ENCODE peak calls at places on chromosomes 2 and 18, in ten cellular contexts. G is astrocyte of the spinal cord, B is body of pancreas, Y is osteocyte, T is hepatocyte, C is neural crest cell, R is heart right ventricle, O is heart left ventricle, S is epithelial cell of esophagus, I is glutamatergic neuron. Q is an unnamed sample.
A peak's percentile ranks its signal among the peaks of the same experiment; 100 is the strongest.

GRCh38 chr2:23824777-23825212 is 102.1 kb downstream of the ATAD2B start:
- DNase-seq in G (peak; percentile 73), B (no peak), Y (no peak), T (peak; percentile 66), C (peak; percentile 41), R (peak; percentile 18), O (no peak), S (peak; percentile 50), I (no peak), Q (no peak)

GRCh38 chr2:23021311-23022120 is 363.5 kb upstream of the KLHL29 start:
- DNase-seq in G (no peak), B (no peak), Y (no peak), T (no peak), C (no peak), R (no peak), O (no peak), S (no peak), I (no peak), Q (no peak)

GRCh38 chr2:50181212-50181611 is 850.7 kb downstream of the NRXN1 start:
- DNase-seq in G (peak; percentile 0), B (no peak), Y (no peak), T (peak; percentile 10), C (no peak), R (no peak), O (no peak), S (peak; percentile 3), I (no peak), Q (no peak)

GRCh38 chr2:20573611-20574422 is 77.1 kb downstream of the HS1BP3 start:
- DNase-seq in G (peak; percentile 89), B (no peak), Y (no peak), T (no peak), C (no peak), R (no peak), O (no peak), S (no peak), I (no peak), Q (no peak)

GRCh38 chr2:9228088-9228751 is 21.6 kb downstream of the ASAP2 start:
- DNase-seq in G (no peak), B (no peak), Y (peak; percentile 36), T (no peak), C (no peak), R (no peak), O (no peak), S (no peak), I (no peak), Q (no peak)

GRCh38 chr18:42614619-42615293 is 500.7 kb downstream of the RIT2 start:
- DNase-seq in G (no peak), B (no peak), Y (no peak), T (peak; percentile 9), C (no peak), R (peak; percentile 65), O (no peak), S (no peak), I (peak; percentile 22), Q (no peak)

GRCh38 chr2:170409164-170409535 is 231.2 kb downstream of the MYO3B start:
- DNase-seq in G (peak; percentile 64), B (peak; percentile 77), Y (peak; percentile 87), T (peak; percentile 88), C (peak; percentile 82), R (peak; percentile 73), O (no peak), S (peak; percentile 72), I (peak; percentile 76), Q (peak; percentile 73)

GRCh38 chr18:54752185-54752584 is 76.1 kb upstream of the RAB27B start:
- DNase-seq in G (no peak), B (no peak), Y (no peak), T (no peak), C (no peak), R (no peak), O (no peak), S (no peak), I (no peak), Q (no peak)

DNA sequence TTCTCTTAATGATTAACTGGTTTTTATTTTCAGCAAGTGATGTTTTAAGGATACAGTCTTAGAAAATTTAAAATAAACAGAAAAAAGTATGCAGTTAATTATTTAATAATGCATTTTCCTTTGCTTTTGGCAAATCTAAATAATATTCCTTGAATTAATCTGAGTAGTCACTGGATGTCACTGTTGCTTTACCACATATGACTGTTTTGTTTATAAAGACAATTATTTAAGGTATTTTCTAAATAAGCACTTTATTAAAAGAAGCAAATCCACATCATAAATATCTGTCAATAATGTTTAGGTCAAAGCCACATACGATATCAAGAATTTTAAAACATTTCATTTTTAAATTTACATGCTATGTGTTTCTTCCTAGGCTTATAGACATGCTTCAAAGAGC is 40.6 kb upstream of the TFPI start:
- DNase-seq in G (peak; percentile 35), B (no peak), Y (no peak), T (no peak), C (no peak), R (no peak), O (no peak), S (no peak), I (no peak), Q (no peak)
- TF ChIP-seq CTCF in G (no peak), B (no peak), Y (peak; percentile 58), T (peak; percentile 48), C (no peak), R (no peak), O (no peak), S (no peak), I (no peak), Q (peak; percentile 31)

GRCh38 chr2:195356920-195357440 is 300.0 kb upstream of the SLC39A10 start:
- DNase-seq in G (no peak), B (no peak), Y (no peak), T (no peak), C (no peak), R (no peak), O (no peak), S (no peak), I (no peak), Q (no peak)

GRCh38 chr2:195363496-195363895 is 293.5 kb upstream of the SLC39A10 start:
- DNase-seq in G (peak; percentile 75), B (no peak), Y (no peak), T (no peak), C (no peak), R (no peak), O (no peak), S (peak; percentile 69), I (no peak), Q (no peak)

GRCh38 chr2:195364015-195364965 is 292.7 kb upstream of the SLC39A10 start:
- DNase-seq in G (peak; percentile 72), B (no peak), Y (no peak), T (no peak), C (no peak), R (no peak), O (no peak), S (peak; percentile 80), I (no peak), Q (no peak)

GRCh38 chr2:195359043-195359735 is 297.8 kb upstream of the SLC39A10 start:
- DNase-seq in G (no peak), B (no peak), Y (no peak), T (no peak), C (no peak), R (no peak), O (no peak), S (no peak), I (no peak), Q (no peak)

DNA sequence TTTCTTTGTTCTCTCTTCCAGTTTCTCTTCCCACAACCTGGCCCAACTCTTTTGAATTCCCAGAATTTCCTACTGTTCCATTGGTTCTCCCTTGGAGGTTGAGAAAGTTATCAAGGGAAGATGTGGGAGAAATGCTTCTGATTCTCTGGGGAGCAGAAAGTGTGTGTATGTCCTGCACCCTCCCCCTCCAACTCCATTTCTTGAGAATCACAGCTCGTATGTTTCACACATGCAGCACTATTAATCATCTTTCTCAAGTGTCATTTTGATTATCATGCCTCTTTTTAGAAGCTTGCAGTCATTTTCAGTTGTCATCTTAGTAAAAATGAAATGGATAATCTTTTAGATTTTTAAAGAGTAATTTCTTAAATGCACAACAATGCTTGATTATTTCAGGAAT is 296.8 kb upstream of the SLC39A10 start:
- DNase-seq in G (no peak), B (no peak), Y (no peak), T (no peak), C (no peak), R (no peak), O (no peak), S (no peak), I (no peak), Q (no peak)
- TF ChIP-seq CTCF in G (no peak), B (no peak), Y (no peak), T (no peak), C (no peak), R (no peak), O (no peak), S (no peak), I (no peak), Q (no peak)

GRCh38 chr2:121043827-121044222 is 241.2 kb downstream of the TFCP2L1 start:
- DNase-seq in G (no peak), B (no peak), Y (no peak), T (no peak), C (no peak), R (no peak), O (no peak), S (no peak), I (no peak), Q (peak; percentile 26)

GRCh38 chr2:121046335-121046734 is 238.7 kb downstream of the TFCP2L1 start:
- DNase-seq in G (no peak), B (no peak), Y (no peak), T (no peak), C (no peak), R (no peak), O (no peak), S (no peak), I (no peak), Q (no peak)

GRCh38 chr2:121043061-121043826 is 241.8 kb downstream of the TFCP2L1 start:
- DNase-seq in G (no peak), B (no peak), Y (no peak), T (no peak), C (no peak), R (no peak), O (no peak), S (no peak), I (no peak), Q (no peak)

GRCh38 chr2:121045245-121045644 is 239.8 kb downstream of the TFCP2L1 start:
- DNase-seq in G (no peak), B (no peak), Y (no peak), T (no peak), C (no peak), R (no peak), O (no peak), S (no peak), I (no peak), Q (no peak)

GRCh38 chr2:121044412-121044811 is 240.6 kb downstream of the TFCP2L1 start:
- DNase-seq in G (no peak), B (no peak), Y (no peak), T (no peak), C (no peak), R (no peak), O (no peak), S (peak; percentile 5), I (no peak), Q (peak; percentile 57)
- TF ChIP-seq CTCF in G (no peak), B (no peak), Y (peak; percentile 22), T (no peak), C (no peak), R (no peak), O (no peak), S (no peak), I (no peak), Q (peak; percentile 53)

DNA sequence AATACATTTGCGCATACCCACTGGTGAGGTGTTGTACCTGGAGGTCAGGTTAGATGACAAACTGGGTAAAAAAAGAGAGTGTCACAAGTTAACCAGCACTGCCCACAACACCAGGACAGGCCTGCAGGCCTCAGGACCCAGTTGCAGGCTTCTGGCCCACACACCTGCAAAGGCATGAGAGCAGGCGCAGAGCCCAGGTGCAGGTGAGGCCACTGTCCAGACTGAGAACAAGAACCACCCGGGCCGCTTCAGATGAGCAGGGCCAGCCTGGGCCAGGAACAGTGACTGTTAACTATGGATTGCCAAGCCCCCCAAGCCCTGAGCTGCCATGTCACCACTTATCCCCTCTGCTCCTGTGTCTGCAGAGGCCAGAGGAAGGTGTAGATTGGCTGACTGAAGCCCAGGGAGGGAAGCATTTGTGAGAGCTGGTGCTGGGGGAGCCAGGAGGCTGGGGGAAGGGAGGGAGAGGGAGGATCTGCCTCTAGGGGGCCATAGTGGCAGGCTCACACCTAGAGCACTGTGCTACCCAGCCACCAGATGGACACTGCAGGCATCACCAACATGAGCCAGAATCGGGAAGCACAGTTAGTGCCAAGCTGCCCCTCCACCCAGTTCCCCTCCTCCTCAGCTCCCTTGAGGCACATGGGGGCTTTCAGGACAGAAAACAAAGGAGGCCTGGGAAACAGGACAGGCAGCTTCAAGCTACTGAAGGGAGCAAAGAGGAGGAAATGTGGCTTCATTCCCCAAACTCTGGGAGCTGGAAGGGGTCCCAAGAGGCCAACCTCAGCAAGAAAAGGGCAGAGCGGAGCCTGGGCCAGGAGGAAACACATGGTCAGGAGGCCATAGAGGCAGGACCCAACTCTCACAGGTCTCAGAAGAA is 35.4 kb downstream of the SFXN5 start:
- DNase-seq in G (no peak), B (no peak), Y (no peak), T (no peak), C (no peak), R (no peak), O (no peak), S (no peak), I (no peak), Q (peak; percentile 79)
- TF ChIP-seq CTCF in G (peak; percentile 7), B (no peak), Y (no peak), T (no peak), C (no peak), R (no peak), O (no peak), S (no peak), I (no peak), Q (peak; percentile 67)

Q was measured in H9.